ENCODE peak calls at places on chromosomes 1 and 21, in six cellular contexts. W is hepatocyte, J is PC-3, Y is neural progenitor cell, P is MM.1S, E is HCT116. A is an unnamed sample.

GRCh38 chr21:41630249-41630648 is 122.3 kb upstream of the TMPRSS2 start:
- DNase-seq in P (no peak), E (peak), J (peak), W (peak), Y (no peak), A (no peak)

GRCh38 chr1:231937013-231937754 is 310.6 kb downstream of the DISC1 start:
- DNase-seq in W (peak), Y (no peak), E (no peak), P (no peak), J (peak), A (no peak)

GRCh38 chr1:154870117-154870571 is at the start of gene KCNN3:
- DNase-seq in P (peak), J (peak), E (peak), Y (peak), W (peak), A (peak)

GRCh38 chr1:244821134-244821533 is 14.3 kb upstream of the COX20 start:
- DNase-seq in J (peak), E (no peak), Y (no peak), W (peak), P (no peak), A (no peak)

GRCh38 chr1:154726903-154727302 is 118.9 kb upstream of the ADAR start:
- DNase-seq in Y (no peak), P (no peak), W (no peak), E (no peak), J (no peak), A (peak)

GRCh38 chr21:39184050-39184980 is 1.1 kb upstream of the PSMG1 start:
- DNase-seq in P (peak), J (peak), Y (no peak), W (no peak), E (no peak), A (no peak)

GRCh38 chr1:90335566-90335965 is 340.7 kb downstream of the ZNF326 start:
- DNase-seq in W (no peak), J (no peak), P (no peak), Y (peak), E (no peak), A (no peak)

GRCh38 chr1:167169642-167170041 is 51.0 kb upstream of the POU2F1 start:
- DNase-seq in P (no peak), E (no peak), W (no peak), J (peak), Y (no peak), A (no peak)

GRCh38 chr1:108107658-108108057 is 92.5 kb downstream of the SLC25A24 start:
- DNase-seq in Y (no peak), W (no peak), E (no peak), J (peak), P (no peak), A (no peak)

GRCh38 chr1:224333309-224333926 is 3.4 kb upstream of the NVL start:
- DNase-seq in W (peak), J (peak), Y (peak), E (peak), P (peak), A (peak)

GRCh38 chr21:32735524-32735923 is 7.7 kb upstream of the SYNJ1 start:
- DNase-seq in W (no peak), Y (no peak), P (no peak), J (no peak), E (no peak), A (peak)

GRCh38 chr21:40901690-40902089 is 54.7 kb upstream of the DSCAM start:
- DNase-seq in Y (no peak), W (no peak), E (no peak), J (no peak), P (no peak), A (no peak)

GRCh38 chr1:53071167-53071865 is 9.3 kb downstream of the PODN start:
- DNase-seq in P (no peak), Y (no peak), J (no peak), E (no peak), W (no peak), A (no peak)

GRCh38 chr1:211653329-211653728 is 22.1 kb downstream of the NEK2 start:
- DNase-seq in E (no peak), Y (no peak), J (no peak), P (no peak), W (peak), A (no peak)

GRCh38 chr1:34460193-34460592 is 283.5 kb downstream of the C1orf94 start:
- DNase-seq in E (peak), J (peak), W (peak), Y (peak), P (peak), A (peak)

GRCh38 chr1:202143768-202144509 is 598 bp downstream of the ARL8A start:
- DNase-seq in Y (peak), E (no peak), P (peak), W (peak), J (no peak), A (peak)

GRCh38 chr1:89953072-89953626 is 41.8 kb upstream of the ZNF326 start:
- DNase-seq in E (peak), W (peak), P (peak), Y (peak), J (peak), A (peak)

GRCh38 chr1:196193891-196194559 is 414.2 kb downstream of the KCNT2 start:
- DNase-seq in E (no peak), W (no peak), J (peak), Y (no peak), P (no peak), A (no peak)

GRCh38 chr1:161260939-161261858 is 2.7 kb downstream of the PCP4L1 start:
- DNase-seq in J (peak), E (no peak), Y (peak), W (peak), P (peak), A (no peak)

GRCh38 chr21:40548134-40548533 is 298.8 kb downstream of the DSCAM start:
- DNase-seq in E (no peak), P (no peak), W (no peak), Y (peak), J (no peak), A (peak)

GRCh38 chr21:42195378-42196031 is 23.4 kb upstream of the ABCG1 start:
- DNase-seq in J (no peak), Y (no peak), E (no peak), P (no peak), W (no peak), A (no peak)

GRCh38 chr1:2174348-2175054 is 20.1 kb downstream of the FAAP20 start:
- DNase-seq in W (peak), J (peak), P (peak), E (peak), Y (peak), A (peak)

GRCh38 chr1:155871390-155871789 is 12.0 kb downstream of the SYT11 start:
- DNase-seq in J (no peak), Y (peak), W (peak), P (no peak), E (no peak), A (no peak)

GRCh38 chr21:36193200-36193599 is 36.6 kb downstream of the DOP1B start:
- DNase-seq in Y (no peak), P (no peak), E (no peak), J (peak), W (no peak), A (no peak)

GRCh38 chr1:1019122-1019999 is 559 bp upstream of the AGRN start:
- DNase-seq in Y (peak), J (peak), W (peak), P (peak), E (peak), A (peak)

GRCh38 chr1:207999274-207999915 is 88.5 kb upstream of the CD34 start:
- DNase-seq in E (no peak), J (no peak), P (no peak), Y (no peak), W (no peak), A (no peak)

GRCh38 chr1:113905435-113905861 is 322 bp downstream of the DCLRE1B start:
- DNase-seq in E (no peak), W (peak), J (peak), Y (peak), P (peak), A (peak)

GRCh38 chr1:69305621-69306020 is 262.1 kb upstream of the LRRC7 start:
- DNase-seq in J (peak), W (no peak), P (no peak), Y (peak), E (peak), A (peak)

GRCh38 chr1:214567481-214567980 is 16.1 kb upstream of the PTPN14 start:
- DNase-seq in W (no peak), E (no peak), P (no peak), J (no peak), Y (no peak), A (no peak)

GRCh38 chr1:96306809-96307208 is 414.8 kb upstream of the PTBP2 start:
- DNase-seq in J (peak), Y (no peak), P (no peak), W (no peak), E (no peak), A (no peak)

GRCh38 chr1:156559086-156559796 is 13.1 kb downstream of the IQGAP3 start:
- DNase-seq in J (no peak), P (no peak), Y (no peak), E (no peak), W (no peak), A (no peak)

GRCh38 chr1:116067564-116067887 is 43.7 kb upstream of the MAB21L3 start:
- DNase-seq in Y (no peak), W (peak), J (peak), P (no peak), E (no peak), A (no peak)

GRCh38 chr1:86666368-86666767 is 38.0 kb upstream of the SH3GLB1 start:
- DNase-seq in E (no peak), W (no peak), Y (no peak), P (no peak), J (no peak), A (no peak)

GRCh38 chr21:29025328-29025713 is 853 bp downstream of the USP16 start:
- DNase-seq in J (peak), Y (peak), P (no peak), W (peak), E (no peak), A (peak)

GRCh38 chr1:97919568-97920261 is 1.1 kb downstream of the DPYD start:
- DNase-seq in Y (no peak), W (no peak), J (peak), P (peak), E (no peak), A (peak)

GRCh38 chr1:205917466-205918248 is 25.6 kb downstream of the SLC26A9 start:
- DNase-seq in W (no peak), P (no peak), E (no peak), Y (no peak), J (no peak), A (no peak)

GRCh38 chr1:205913451-205914204 is 29.6 kb downstream of the SLC26A9 start:
- DNase-seq in W (peak), P (no peak), Y (no peak), J (no peak), E (no peak), A (no peak)

GRCh38 chr1:205916541-205916940 is 26.7 kb downstream of the SLC26A9 start:
- DNase-seq in J (no peak), P (no peak), Y (no peak), W (no peak), E (no peak), A (no peak)

GRCh38 chr1:205915354-205915990 is 27.8 kb downstream of the SLC26A9 start:
- DNase-seq in P (no peak), E (no peak), Y (no peak), J (no peak), W (no peak), A (no peak)

GRCh38 chr1:205914730-205915129 is 28.5 kb downstream of the SLC26A9 start:
- DNase-seq in Y (no peak), E (no peak), W (peak), P (no peak), J (no peak), A (no peak)
- TF ChIP-seq EZH2 in Y (no peak), E (no peak), W (no peak), P (no peak), J (no peak), A (no peak)

DNA sequence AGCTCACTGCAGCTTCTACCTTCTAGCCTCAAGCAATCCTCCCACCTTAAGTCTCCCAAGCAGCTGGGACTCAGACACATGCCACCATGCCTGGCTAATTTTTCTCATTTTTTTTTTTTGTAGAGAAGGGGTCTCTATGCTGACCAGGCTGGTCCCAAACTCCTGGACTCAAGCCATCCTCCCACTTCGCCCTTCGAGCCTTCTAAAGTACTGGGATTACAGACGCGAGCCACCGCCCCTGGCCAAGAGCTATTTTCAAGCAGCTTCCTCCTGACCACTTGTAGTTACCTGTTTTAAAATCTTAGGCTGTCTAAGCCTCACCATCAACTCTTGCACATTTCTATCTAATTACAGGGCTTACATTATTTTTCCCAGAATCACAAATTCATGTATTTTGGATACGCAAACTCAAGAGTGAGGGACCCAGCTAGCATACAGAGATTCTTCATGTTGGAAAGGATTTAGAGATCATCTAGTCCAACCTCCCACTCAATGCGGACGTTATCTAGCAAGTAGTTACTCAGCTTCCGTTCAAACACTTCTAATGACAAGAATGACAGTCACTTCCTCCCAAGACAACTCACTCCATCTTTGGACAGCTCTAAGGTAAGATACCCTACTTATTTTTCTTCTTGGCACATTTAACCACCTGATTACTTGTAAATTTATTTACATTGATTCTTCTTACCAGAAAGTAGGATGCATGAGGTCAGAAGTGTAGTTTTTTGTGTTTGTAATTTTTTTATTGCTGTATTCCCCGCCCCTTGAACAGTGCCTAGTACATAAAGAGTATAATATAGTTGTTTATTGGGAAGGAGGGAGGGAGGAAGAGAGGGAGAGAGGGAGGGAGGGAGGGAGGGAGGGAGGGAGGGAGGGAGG is 65.4 kb downstream of the LUZP1 start:
- DNase-seq in P (no peak), Y (no peak), J (peak), E (peak), W (no peak), A (no peak)
- TF ChIP-seq EZH2phosphoT487 in P (no peak), Y (no peak), J (no peak), E (no peak), W (no peak), A (no peak)

DNA sequence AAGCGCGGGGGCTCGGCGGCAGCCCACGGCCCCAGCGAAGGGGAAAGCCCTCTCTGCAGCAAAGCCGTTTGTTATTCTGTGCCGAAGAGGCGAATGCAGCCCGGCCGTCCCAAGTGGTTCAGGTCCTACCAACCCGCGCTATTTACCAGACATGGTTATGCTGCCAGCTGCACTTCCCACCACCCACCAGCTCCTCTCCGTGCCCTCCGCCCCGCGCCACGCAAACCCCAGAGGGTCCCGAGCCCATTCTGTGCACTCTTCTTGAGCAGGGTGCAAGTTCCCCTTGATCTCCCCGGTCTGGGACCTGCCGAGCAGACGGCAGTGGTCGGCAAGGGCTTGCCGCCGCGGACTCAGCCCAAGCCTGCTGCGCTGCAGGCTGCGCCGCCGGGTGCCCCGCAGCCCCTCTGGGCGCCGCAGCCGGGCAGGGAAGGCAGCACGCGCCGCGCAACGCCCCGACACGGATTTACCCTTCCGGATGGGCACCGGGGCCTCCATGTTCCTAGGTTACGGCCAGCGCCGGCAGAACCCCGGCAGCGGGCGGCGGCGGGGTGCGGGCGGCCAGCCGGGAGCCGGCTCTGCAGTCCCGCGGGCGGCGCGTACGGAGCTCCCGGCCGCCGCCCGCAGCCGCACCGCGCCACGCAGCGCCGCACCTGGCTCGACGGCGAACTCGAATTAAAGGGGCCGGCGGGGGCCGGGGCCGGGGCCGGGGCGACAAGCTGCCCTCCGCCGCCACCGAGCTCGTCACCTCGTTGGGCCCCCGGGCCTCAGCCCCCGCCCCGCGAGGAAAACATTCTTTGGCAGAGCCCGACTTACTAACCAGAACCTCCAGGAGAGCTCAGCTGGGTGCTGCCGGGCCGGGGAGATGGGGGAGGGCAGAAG is 865 bp upstream of the KCNA2 start:
- DNase-seq in J (no peak), W (peak), P (no peak), E (no peak), Y (peak), A (peak)
- TF ChIP-seq EZH2 in J (peak), W (peak), P (no peak), E (no peak), Y (peak), A (peak)

GRCh38 chr1:218946147-218946546 is 227.5 kb upstream of the LYPLAL1 start:
- DNase-seq in Y (no peak), E (no peak), P (no peak), J (peak), W (peak), A (no peak)
- TF ChIP-seq EZH2phosphoT487 in Y (no peak), E (no peak), P (no peak), J (no peak), W (no peak), A (no peak)